ENCODE peak calls at places on chromosome 15, in four cellular contexts. R is WERI-Rb-1, U is MM.1S, A is heart left ventricle. M is an unnamed sample.
A peak's percentile ranks its signal among the peaks of the same experiment; 100 is the strongest.

GRCh38 chr15:27087651-27088583 is 116.9 kb downstream of the GABRG3 start:
- DNase-seq in A (no peak), R (no peak), U (no peak), M (no peak)

GRCh38 chr15:83282859-83283812 is 1.3 kb downstream of the BNC1 start:
- DNase-seq in A (peak; percentile 64), R (no peak), U (no peak), M (no peak)

GRCh38 chr15:27254801-27255200 is 283.8 kb downstream of the GABRG3 start:
- DNase-seq in R (no peak), A (no peak), U (no peak), M (no peak)

GRCh38 chr15:90638241-90638691 is 78.9 kb upstream of the BLM start:
- DNase-seq in U (no peak), A (no peak), R (peak; percentile 63), M (no peak)

GRCh38 chr15:71118881-71119632 is 3.8 kb downstream of the THSD4 start:
- DNase-seq in U (peak; percentile 50), A (no peak), R (peak; percentile 32), M (no peak)

GRCh38 chr15:100042558-100042957 is 299.2 kb downstream of the ADAMTS17 start:
- DNase-seq in R (no peak), A (no peak), U (no peak), M (no peak)

GRCh38 chr15:56244237-56244810 is 645 bp upstream of the RFX7 start:
- DNase-seq in R (peak; percentile 56), A (peak; percentile 60), U (no peak), M (peak; percentile 59)

GRCh38 chr15:37995461-37996347 is 61.3 kb downstream of the TMCO5A start:
- DNase-seq in U (peak; percentile 70), A (no peak), R (no peak), M (no peak)

GRCh38 chr15:63015618-63016017 is 26.9 kb upstream of the TPM1 start:
- DNase-seq in U (no peak), R (no peak), A (no peak), M (no peak)

GRCh38 chr15:67137319-67137718 is 71.9 kb downstream of the SMAD3 start:
- DNase-seq in A (no peak), U (peak; percentile 57), R (no peak), M (no peak)

GRCh38 chr15:33808720-33809119 is 159.6 kb upstream of the CHRM5 start:
- DNase-seq in A (no peak), R (no peak), U (no peak), M (no peak)

GRCh38 chr15:55526559-55527036 is 18.6 kb upstream of the DNAAF4 start:
- DNase-seq in R (peak; percentile 42), U (peak; percentile 69), A (no peak), M (peak; percentile 37)

GRCh38 chr15:37087050-37087691 is 13.2 kb downstream of the MEIS2 start:
- DNase-seq in U (no peak), A (no peak), R (no peak), M (no peak)

GRCh38 chr15:41997845-41998244 is 23.0 kb downstream of the PLA2G4E start:
- DNase-seq in A (no peak), U (no peak), R (no peak), M (no peak)

GRCh38 chr15:39579487-39580116 is 1.3 kb upstream of the THBS1 start:
- DNase-seq in A (peak; percentile 81), R (no peak), U (no peak), M (no peak)
- H3K4me3 ChIP-seq in A (peak overlapping the region; percentile 78), R (no peak overlapping the region), U (no peak overlapping the region), M (no peak overlapping the region)

GRCh38 chr15:25694238-25694584 is 168.9 kb downstream of the ATP10A start:
- DNase-seq in A (no peak), R (peak; percentile 22), U (no peak), M (no peak)
- TF ChIP-seq CTCF in A (no peak), R (peak; percentile 8), U (no peak), M (no peak)

DNA sequence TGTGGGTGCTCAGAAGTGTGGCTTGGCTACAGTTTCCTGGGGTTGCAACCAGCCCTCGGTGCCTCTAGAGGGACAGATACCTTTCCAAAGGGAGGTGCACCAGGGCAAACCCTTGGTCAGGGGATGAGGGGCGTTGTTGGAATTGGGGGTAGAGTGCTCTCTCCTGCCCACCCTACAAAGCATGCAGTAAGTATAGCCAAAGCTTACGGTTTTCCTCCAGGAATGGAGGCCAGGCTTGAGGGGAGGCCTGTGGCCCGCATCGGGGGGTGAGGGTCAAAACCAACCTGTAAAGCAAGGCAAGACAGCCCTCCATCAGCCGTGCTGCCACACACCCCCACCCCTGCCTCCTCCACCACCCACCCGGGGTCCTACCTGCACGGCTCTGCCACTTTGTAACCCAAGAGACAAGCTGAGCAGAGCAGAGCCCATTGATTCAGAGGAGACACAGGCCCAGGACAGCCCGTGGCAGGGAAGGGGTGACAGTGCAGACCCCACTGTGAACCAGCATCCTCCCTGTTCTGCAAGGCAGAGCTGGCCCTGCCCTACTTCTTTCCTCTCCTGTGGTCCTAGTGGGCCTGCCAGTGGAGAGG is 41.5 kb downstream of the TLE3 start:
- DNase-seq in R (peak; percentile 5), U (no peak), A (no peak), M (no peak)
- H3K27me3 ChIP-seq in R (no peaks in the 10 kb centered on the region), U (no peaks in the 10 kb centered on the region), A (no peaks in the 10 kb centered on the region), M (no peaks in the 10 kb centered on the region)

GRCh38 chr15:32033186-32033890 is 3.0 kb downstream of the CHRNA7 start:
- DNase-seq in A (no peak), R (no peak), U (no peak), M (no peak)

GRCh38 chr15:32029862-32030781 is at the start of gene CHRNA7:
- DNase-seq in R (peak; percentile 83), A (peak; percentile 71), U (peak; percentile 86), M (peak; percentile 80)

GRCh38 chr15:32029409-32029861 is 880 bp upstream of the CHRNA7 start:
- DNase-seq in R (peak; percentile 72), U (peak; percentile 18), A (no peak), M (peak; percentile 22)

GRCh38 chr15:32030795-32031194 is 480 bp downstream of the CHRNA7 start:
- DNase-seq in U (peak; percentile 12), R (peak; percentile 33), A (no peak), M (peak; percentile 10)

GRCh38 chr15:32028921-32029320 is 1.4 kb upstream of the CHRNA7 start:
- DNase-seq in A (no peak), U (no peak), R (peak; percentile 64), M (no peak)
- H3K4me3 ChIP-seq in A (no peak overlapping the region), U (peak overlapping the region; percentile 70), R (peak overlapping the region; percentile 77), M (no peak overlapping the region)

DNA sequence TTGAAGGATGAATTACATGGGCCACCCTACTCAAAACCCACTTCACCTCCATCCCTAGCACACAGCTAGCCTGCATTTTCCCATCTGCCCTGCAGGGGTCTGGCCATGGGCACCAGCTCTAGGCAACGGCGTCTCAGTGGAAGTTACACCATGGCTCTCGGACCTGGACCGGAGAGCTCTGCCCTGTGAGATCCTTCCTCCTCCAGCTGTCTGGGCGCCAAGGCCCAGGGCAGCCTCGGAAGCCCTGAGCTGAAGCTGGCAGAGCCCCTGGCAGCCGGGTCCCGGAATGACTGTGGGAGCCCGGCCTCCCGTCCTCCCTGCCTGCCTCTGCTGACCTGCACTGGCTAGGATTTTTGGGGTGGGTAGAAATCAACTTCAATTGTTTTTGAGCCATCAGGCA is 98.9 kb downstream of the CHSY1 start:
- DNase-seq in R (peak; percentile 49), A (no peak), U (no peak), M (no peak)
- TF ChIP-seq CTCF in R (peak; percentile 74), A (peak; percentile 11), U (peak; percentile 34), M (peak; percentile 64)

GRCh38 chr15:88799341-88799740 is 3.9 kb upstream of the ACAN start:
- DNase-seq in U (no peak), A (no peak), R (no peak), M (no peak)
- H3K27me3 ChIP-seq in U (peaks cover 23% of the 10 kb centered on the region), A (peaks cover 93% of the 10 kb centered on the region), R (peaks cover 23% of the 10 kb centered on the region), M (no peaks in the 10 kb centered on the region)

GRCh38 chr15:60591491-60592385 is 112.8 kb upstream of the ICE2 start:
- DNase-seq in U (peak; percentile 43), R (no peak), A (peak; percentile 78), M (peak; percentile 48)
- H3K4me3 ChIP-seq in U (peak overlapping the region; percentile 77), R (peak overlapping the region; percentile 90), A (peak overlapping the region; percentile 68), M (peak overlapping the region; percentile 79)

M was measured in GM06990.